ENCODE peak calls at places on chromosomes 7 and 10, in ten cellular contexts. W is PC-3, F is right lobe of liver, C is GM12865, D is AG09309, R is fibroblast of pulmonary artery, J is heart left ventricle, L is BE2C, X is mammary epithelial cell, A is colonic mucosa. Z is an unnamed sample.

GRCh38 chr10:119006451-119007210 is 22.9 kb upstream of the NANOS1 start:
- DNase-seq in C (no peak), L (peak), F (peak), D (peak), R (peak), X (peak), W (peak), A (peak), J (no peak), Z (no peak)

GRCh38 chr10:23015021-23015707 is 80.2 kb upstream of the MSRB2 start:
- DNase-seq in W (no peak), D (no peak), R (no peak), C (peak), A (no peak), J (no peak), L (no peak), F (no peak), X (no peak), Z (no peak)

GRCh38 chr7:111290419-111290818 is 199.5 kb downstream of the LRRN3 start:
- DNase-seq in W (no peak), X (no peak), F (no peak), C (no peak), L (peak), J (no peak), R (no peak), A (no peak), D (no peak), Z (no peak)

GRCh38 chr7:4641667-4642467 is 40.2 kb upstream of the FOXK1 start:
- DNase-seq in X (peak), J (peak), W (peak), R (peak), L (peak), C (peak), F (peak), A (peak), D (peak), Z (peak)

GRCh38 chr10:5293691-5294550 is 70.8 kb upstream of the UCN3 start:
- DNase-seq in C (peak), X (peak), D (no peak), L (peak), R (peak), A (peak), W (peak), J (peak), F (peak), Z (peak)

GRCh38 chr10:99532687-99533495 is at the start of gene NKX2-3:
- DNase-seq in R (peak), X (no peak), L (peak), W (peak), A (peak), C (peak), D (no peak), F (no peak), J (peak), Z (peak)

GRCh38 chr7:139886899-139887298 is 57.8 kb downstream of the TBXAS1 start:
- DNase-seq in F (no peak), W (no peak), X (no peak), J (no peak), R (no peak), A (no peak), D (no peak), L (no peak), C (no peak), Z (no peak)

GRCh38 chr10:13877154-13877909 is 290.6 kb downstream of the PRPF18 start:
- DNase-seq in J (peak), F (peak), R (peak), C (no peak), D (no peak), X (no peak), W (no peak), L (no peak), A (peak), Z (no peak)

DNA sequence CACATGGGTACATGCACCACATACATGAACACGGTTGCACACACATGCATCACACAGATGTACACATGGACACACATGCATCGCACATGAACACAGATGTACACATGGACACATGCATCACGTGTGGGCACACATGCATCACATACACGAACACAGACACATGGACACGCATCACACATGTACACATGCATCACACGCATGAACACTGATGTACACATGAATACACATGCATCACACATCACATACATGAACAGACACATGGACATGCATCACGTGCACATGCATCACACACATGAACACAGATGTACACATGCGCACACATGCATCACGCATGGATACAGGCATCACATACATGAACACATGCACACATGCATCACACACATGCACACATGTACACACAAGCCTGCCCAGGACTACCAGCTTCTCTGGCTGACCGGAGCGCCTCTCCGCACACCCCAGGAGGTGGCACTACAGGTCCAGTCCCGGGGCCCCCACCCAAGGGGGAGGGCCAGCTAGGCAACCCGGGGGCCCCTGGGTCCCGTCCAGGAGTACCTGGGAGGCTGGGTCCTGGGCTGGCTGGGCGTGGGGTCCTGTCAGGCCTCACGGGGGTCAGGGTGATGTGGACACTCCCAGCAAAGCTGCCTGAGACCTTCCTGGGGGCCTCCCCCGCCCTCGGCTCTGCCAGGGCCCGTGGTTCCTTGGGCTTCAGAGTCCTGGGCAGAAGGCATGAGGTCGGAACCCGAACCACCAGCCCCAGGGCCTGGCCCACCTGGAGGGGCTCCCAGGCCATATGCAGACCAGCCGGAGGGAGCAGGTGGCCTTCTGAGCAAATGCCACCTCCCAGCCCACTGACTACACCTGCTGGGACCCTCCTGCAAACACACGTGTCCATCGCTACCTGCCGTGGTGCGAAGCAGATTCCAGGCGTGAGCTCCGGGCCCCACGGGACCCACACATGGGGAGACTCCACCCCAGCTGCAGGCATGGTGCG is 19.6 kb downstream of the MICALL2 start:
- DNase-seq in R (no peak), X (no peak), D (no peak), F (no peak), A (no peak), J (no peak), C (no peak), L (no peak), W (no peak), Z (no peak)
- TF ChIP-seq CTCF in R (no peak), X (no peak), D (no peak), F (no peak), A (no peak), J (no peak), C (no peak), L (no peak), W (peak), Z (no peak)

DNA sequence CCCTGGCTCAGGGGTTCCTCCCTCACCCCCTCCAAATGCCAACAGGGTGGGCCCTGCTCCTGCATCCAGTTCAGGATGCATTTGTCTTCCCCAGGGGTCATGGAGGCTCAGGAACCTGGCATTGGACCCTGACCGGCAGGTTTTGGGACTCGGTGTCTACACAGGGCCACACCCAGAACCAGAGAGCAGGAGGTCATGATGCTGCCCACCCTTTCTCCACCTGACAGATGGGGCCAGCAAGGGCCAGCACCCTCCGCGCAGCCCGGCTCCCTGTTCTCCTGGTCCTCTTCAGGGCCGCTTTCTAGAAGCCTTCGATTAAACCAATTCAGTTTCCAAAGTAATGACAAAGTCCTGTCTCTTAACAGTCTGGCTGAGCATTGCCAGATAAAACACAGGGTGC is 50.2 kb downstream of the CAMK2B start:
- DNase-seq in X (no peak), F (no peak), J (peak), R (no peak), A (no peak), L (no peak), W (no peak), D (no peak), C (no peak), Z (no peak)
- TF ChIP-seq CTCF in X (no peak), F (no peak), J (no peak), R (no peak), A (no peak), L (no peak), W (no peak), D (no peak), C (no peak), Z (no peak)

GRCh38 chr7:124765401-124766352 is at the start of gene GPR37:
- DNase-seq in W (peak), C (peak), L (peak), F (peak), J (no peak), D (no peak), X (peak), R (peak), A (peak), Z (peak)
- TF ChIP-seq CTCF in W (peak), C (no peak), L (no peak), F (peak), J (no peak), D (no peak), X (peak), R (no peak), A (no peak), Z (peak)

GRCh38 chr10:19505320-19506092 is 310.7 kb upstream of the PLXDC2 start:
- DNase-seq in A (no peak), R (no peak), D (no peak), C (no peak), X (no peak), F (no peak), W (no peak), J (no peak), L (no peak), Z (no peak)
- TF ChIP-seq CTCF in A (no peak), R (no peak), D (no peak), C (no peak), X (no peak), F (no peak), W (no peak), J (no peak), L (no peak), Z (no peak)

GRCh38 chr7:876077-876971 is at the start of gene GET4:
- DNase-seq in L (peak), R (peak), C (peak), J (peak), D (peak), A (peak), W (peak), F (peak), X (peak), Z (peak)
- TF ChIP-seq CTCF in L (no peak), R (no peak), C (peak), J (no peak), D (peak), A (no peak), W (no peak), F (no peak), X (no peak), Z (peak)

GRCh38 chr7:29987821-29988317 is 1.7 kb downstream of the SCRN1 start:
- DNase-seq in J (no peak), X (peak), L (no peak), C (peak), W (peak), F (no peak), D (peak), R (peak), A (no peak), Z (peak)

GRCh38 chr7:29987083-29987482 is 2.5 kb downstream of the SCRN1 start:
- DNase-seq in J (no peak), R (peak), C (peak), A (no peak), L (no peak), W (peak), X (no peak), F (no peak), D (no peak), Z (peak)

GRCh38 chr7:29988391-29989256 is 977 bp downstream of the SCRN1 start:
- DNase-seq in F (peak), C (peak), X (peak), W (peak), J (peak), R (peak), D (no peak), A (peak), L (peak), Z (peak)

GRCh38 chr7:29990931-29991330 is 1.3 kb upstream of the SCRN1 start:
- DNase-seq in J (no peak), D (no peak), R (no peak), A (no peak), C (no peak), W (peak), X (no peak), F (no peak), L (no peak), Z (no peak)

DNA sequence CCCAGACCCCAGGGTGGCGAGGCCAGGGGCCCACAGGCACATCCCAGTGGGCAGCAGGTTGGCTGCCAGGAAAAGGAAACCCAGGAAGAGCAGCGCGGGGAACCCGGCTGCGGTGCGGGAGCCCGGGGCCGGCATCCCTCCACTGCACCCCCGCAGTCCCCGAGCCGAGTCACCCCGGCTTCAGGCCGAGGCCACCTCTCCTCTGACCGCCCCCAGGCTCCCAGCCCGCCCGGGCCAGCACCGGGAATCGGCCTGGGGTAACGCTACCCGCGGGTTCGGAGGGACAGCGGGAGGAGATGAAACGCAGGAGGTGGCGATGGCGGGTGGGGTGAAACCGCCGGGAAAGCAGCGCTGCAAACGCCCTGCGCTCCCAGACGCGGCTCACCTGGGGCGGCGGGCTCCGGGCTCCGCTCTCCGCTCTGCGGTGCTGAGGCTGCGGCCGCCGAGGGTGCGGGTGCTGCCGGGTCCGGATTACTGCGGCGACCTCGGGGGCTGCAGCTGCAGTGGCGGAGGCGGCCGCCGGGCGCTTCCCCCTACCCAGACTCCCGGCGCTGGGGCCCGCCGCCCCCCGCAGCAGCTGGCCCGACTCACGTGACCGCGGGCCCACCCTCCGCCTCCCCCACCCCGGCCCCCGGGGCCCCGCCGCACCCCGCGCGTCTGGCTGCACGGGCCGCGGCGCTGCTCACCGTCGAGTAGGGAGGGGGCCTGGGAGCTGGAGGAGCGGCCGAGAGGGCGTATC is at the start of gene SCRN1:
- DNase-seq in W (peak), R (peak), C (peak), L (peak), D (no peak), X (peak), F (no peak), J (peak), A (peak), Z (peak)
- TF ChIP-seq CTCF in W (no peak), R (no peak), C (no peak), L (no peak), D (no peak), X (no peak), F (no peak), J (no peak), A (no peak), Z (no peak)

DNA sequence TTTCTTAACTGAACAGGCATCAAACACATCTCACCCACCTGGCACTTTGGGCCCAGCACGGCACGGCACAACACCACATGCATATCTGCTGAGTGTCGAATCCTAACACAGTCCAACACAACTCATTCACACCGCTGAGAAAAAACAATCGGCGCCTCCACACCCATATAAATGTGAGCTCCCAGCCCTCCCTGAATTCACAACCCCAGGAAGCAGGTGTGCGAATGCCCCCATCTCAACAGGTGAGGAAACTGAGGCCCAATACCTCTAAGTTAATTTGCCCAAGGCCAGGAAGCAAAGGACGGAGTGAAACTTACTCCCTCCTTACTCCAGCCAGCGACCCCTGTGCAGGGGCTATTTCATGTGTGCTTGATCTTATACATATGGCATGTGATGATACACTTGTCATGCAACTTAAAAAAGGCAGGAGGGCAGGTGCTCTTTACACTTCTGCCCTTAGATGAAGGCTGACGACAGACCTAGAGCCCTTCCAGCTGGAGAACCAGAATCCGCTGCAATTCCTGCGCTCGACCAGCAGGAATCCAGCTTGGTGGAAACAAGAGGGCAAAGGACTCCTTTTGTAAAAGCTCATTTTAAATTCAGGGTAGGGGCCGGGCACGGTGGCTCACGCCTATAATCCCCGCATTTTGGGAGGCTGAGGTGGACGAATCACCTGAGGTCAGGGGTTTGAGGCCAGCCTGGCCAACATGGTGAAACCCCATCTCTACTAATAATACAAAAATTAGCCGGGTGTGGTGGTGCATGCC is 116.0 kb downstream of the LARP4B start:
- DNase-seq in J (no peak), L (no peak), X (no peak), R (peak), D (no peak), W (no peak), C (no peak), A (no peak), F (no peak), Z (no peak)
- TF ChIP-seq CTCF in J (no peak), L (peak), X (peak), R (peak), D (peak), W (no peak), C (no peak), A (no peak), F (no peak), Z (no peak)

DNA sequence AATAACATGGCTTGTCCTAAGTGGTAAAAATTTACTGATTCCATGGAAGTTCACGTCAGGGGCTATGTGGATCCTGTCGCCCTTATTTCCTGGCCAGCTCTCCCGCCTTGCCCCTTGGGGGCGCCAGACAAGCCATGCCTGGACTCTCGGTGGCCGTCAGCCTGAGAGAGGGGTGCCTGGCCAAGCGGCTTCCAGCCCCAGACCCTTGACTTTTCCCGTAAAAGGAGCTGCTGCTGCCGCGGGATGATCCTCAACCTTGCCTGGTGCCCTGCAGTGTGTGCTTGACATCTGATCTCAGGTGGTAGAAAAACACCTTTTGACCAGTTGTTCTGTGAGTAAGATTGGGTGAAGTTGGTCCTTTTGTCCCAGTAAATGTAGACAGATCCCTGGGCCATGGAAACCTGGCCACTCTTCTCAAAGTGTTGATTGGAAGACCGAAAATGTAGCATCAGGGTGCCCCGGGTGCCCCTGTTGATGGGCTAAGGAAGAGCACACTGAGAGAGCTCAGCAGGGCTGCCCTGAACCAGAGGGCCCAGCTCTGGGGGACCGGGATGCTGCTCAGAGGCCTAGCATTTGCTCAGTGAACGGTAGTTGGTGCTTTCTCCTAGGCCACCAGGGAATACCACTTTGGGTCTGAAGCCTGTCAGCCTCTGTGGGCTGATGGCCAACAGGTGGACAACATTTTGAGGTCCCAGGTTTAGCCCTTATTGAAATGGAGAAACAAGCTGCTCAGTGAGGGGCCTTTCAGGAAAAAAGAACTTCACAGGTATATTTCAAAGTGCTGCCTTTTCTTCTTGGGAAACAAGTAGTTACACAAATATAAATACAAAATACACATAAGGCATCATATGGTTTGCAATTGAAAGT is 162.5 kb downstream of the LRMDA start:
- DNase-seq in W (no peak), L (peak), D (no peak), X (no peak), F (no peak), C (no peak), A (no peak), R (no peak), J (no peak), Z (no peak)
- TF ChIP-seq CTCF in W (peak), L (peak), D (no peak), X (peak), F (peak), C (peak), A (no peak), R (peak), J (no peak), Z (no peak)

Z was measured in GM13977.